ENCODE peak calls at places on chromosomes 12 and 14, in seven cellular contexts. K is HCT116, D is WTC11, Z is A549, S is SK-N-SH, B is HepG2, N is K562. F is an unnamed sample.
A peak's percentile ranks its signal among the peaks of the same experiment; 100 is the strongest.

GRCh38 chr12:120761581-120761980 is 36.0 kb downstream of the ACADS start:
- DNase-seq in D (no peak), S (no peak), N (no peak), K (no peak), Z (no peak), B (no peak), F (no peak)

GRCh38 chr14:95498622-95499353 is 17.7 kb downstream of the SYNE3 start:
- DNase-seq in K (no peak), N (no peak), Z (no peak), D (no peak), B (no peak), S (peak; percentile 41), F (no peak)

GRCh38 chr12:124694250-124694649 is 126.8 kb upstream of the NCOR2 start:
- DNase-seq in B (no peak), S (no peak), N (no peak), Z (no peak), K (no peak), D (no peak), F (peak; percentile 85)

GRCh38 chr14:51081209-51081608 is 13.7 kb downstream of the TRIM9 start:
- DNase-seq in B (no peak), K (no peak), N (no peak), D (no peak), Z (no peak), S (no peak), F (no peak)

GRCh38 chr12:130126023-130126432 is 36.2 kb upstream of the FZD10 start:
- DNase-seq in Z (peak; percentile 33), S (no peak), N (peak; percentile 13), B (no peak), D (no peak), K (no peak), F (no peak)

GRCh38 chr12:6553051-6553868 is 2.6 kb downstream of the IFFO1 start:
- DNase-seq in S (no peak), N (no peak), B (no peak), K (no peak), Z (no peak), D (no peak), F (peak; percentile 24)

GRCh38 chr12:68334136-68334535 is 2.0 kb upstream of the MDM1 start:
- DNase-seq in Z (no peak), K (no peak), N (no peak), B (no peak), S (peak; percentile 19), D (no peak), F (peak; percentile 70)

GRCh38 chr12:104006929-104007328 is 41.3 kb downstream of the TDG start:
- DNase-seq in K (no peak), S (no peak), D (no peak), N (no peak), B (no peak), Z (peak; percentile 44), F (no peak)

GRCh38 chr12:58765653-58766554 is 154.4 kb downstream of the LRIG3 start:
- DNase-seq in Z (no peak), D (no peak), S (no peak), K (no peak), B (peak; percentile 96), N (no peak), F (no peak)

GRCh38 chr14:91163316-91163715 is 49.4 kb downstream of the DGLUCY start:
- DNase-seq in S (no peak), N (no peak), K (no peak), D (no peak), B (no peak), Z (no peak), F (no peak)

GRCh38 chr14:81464253-81465001 is 64.3 kb upstream of the STON2 start:
- DNase-seq in K (peak; percentile 40), N (peak; percentile 41), Z (peak; percentile 60), D (peak; percentile 42), B (peak; percentile 53), S (peak; percentile 66), F (peak; percentile 60)

GRCh38 chr14:70366890-70367289 is 7.4 kb upstream of the COX16 start:
- DNase-seq in Z (no peak), D (no peak), S (no peak), N (no peak), K (no peak), B (no peak), F (no peak)

GRCh38 chr12:130829391-130830245 is 9.4 kb downstream of the STX2 start:
- DNase-seq in D (no peak), B (no peak), Z (no peak), N (no peak), K (no peak), S (peak; percentile 49), F (no peak)

GRCh38 chr12:125143491-125143890 is 78.3 kb downstream of the AACS start:
- DNase-seq in S (peak; percentile 49), N (no peak), D (no peak), Z (no peak), B (no peak), K (no peak), F (no peak)

GRCh38 chr14:20608383-20609095 is 17.4 kb upstream of the RNASE12 start:
- DNase-seq in D (no peak), Z (no peak), S (no peak), N (no peak), K (no peak), B (no peak), F (no peak)

GRCh38 chr14:102986810-102987579 is 64.5 kb downstream of the AMN start:
- DNase-seq in S (no peak), K (no peak), N (no peak), Z (no peak), B (peak; percentile 6), D (no peak), F (no peak)

GRCh38 chr14:52840916-52841315 is 49.5 kb upstream of the GNPNAT1 start:
- DNase-seq in K (no peak), D (no peak), Z (peak; percentile 33), B (no peak), S (no peak), N (no peak), F (peak; percentile 7)

GRCh38 chr12:98788396-98788795 is 143.3 kb downstream of the APAF1 start:
- DNase-seq in K (no peak), S (no peak), D (no peak), Z (no peak), B (no peak), N (no peak), F (no peak)

GRCh38 chr14:87467578-87467977 is 525.4 kb downstream of the GALC start:
- DNase-seq in B (no peak), D (no peak), K (no peak), S (no peak), N (no peak), Z (no peak), F (no peak)

GRCh38 chr12:24937553-24938244 is 11.2 kb downstream of the BCAT1 start:
- DNase-seq in K (no peak), S (no peak), Z (no peak), B (no peak), N (no peak), D (no peak), F (no peak)

GRCh38 chr14:99576304-99576703 is 27.7 kb downstream of the CCDC85C start:
- DNase-seq in B (no peak), Z (no peak), S (no peak), K (no peak), D (no peak), N (no peak), F (no peak)

GRCh38 chr14:49849213-49849847 is 3.3 kb downstream of the NEMF start:
- DNase-seq in N (no peak), Z (no peak), K (no peak), S (no peak), D (no peak), B (no peak), F (no peak)

GRCh38 chr14:72906879-72907278 is 13.0 kb upstream of the DPF3 start:
- DNase-seq in D (no peak), Z (no peak), K (no peak), S (no peak), B (no peak), N (no peak), F (no peak)

DNA sequence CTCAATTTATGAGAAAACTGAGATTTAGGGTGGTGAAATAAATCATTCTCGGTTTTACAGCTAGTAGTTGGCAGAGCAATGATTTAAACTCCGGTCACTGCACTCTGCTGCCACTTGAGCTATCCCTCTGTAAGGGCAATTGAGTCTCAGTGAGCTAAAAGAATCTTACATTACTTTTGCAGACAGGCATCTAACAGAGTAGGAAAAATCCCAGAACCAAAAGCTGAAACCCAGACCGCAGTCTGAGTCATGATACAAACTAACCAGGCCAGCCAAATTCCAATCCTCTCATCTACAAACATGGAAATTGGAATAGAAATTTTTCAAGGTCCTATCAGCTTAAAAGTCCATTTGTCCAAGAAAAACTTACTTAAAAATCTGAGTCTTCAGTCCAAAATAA is 73.7 kb downstream of the ANKS1B start:
- DNase-seq in N (no peak), Z (peak; percentile 50), B (peak; percentile 5), K (no peak), D (no peak), S (no peak), F (no peak)
- TF ChIP-seq MAX in N (no peak), Z (no peak), B (no peak), K (no peak), D (no peak), S (no peak), F (no peak)

GRCh38 chr14:26982071-26982470 is 384.2 kb upstream of the NOVA1 start:
- DNase-seq in B (no peak), Z (no peak), K (no peak), S (no peak), D (no peak), N (no peak), F (no peak)

GRCh38 chr14:26987734-26988363 is 390.0 kb upstream of the NOVA1 start:
- DNase-seq in N (no peak), B (no peak), S (no peak), D (no peak), K (no peak), Z (no peak), F (no peak)

GRCh38 chr14:26984318-26985177 is 386.7 kb upstream of the NOVA1 start:
- DNase-seq in B (peak; percentile 64), N (peak; percentile 10), D (peak; percentile 70), S (peak; percentile 11), K (peak; percentile 4), Z (no peak), F (peak; percentile 57)
- TF ChIP-seq MAX in B (no peak), N (no peak), D (no peak), S (no peak), K (no peak), Z (no peak), F (no peak)

DNA sequence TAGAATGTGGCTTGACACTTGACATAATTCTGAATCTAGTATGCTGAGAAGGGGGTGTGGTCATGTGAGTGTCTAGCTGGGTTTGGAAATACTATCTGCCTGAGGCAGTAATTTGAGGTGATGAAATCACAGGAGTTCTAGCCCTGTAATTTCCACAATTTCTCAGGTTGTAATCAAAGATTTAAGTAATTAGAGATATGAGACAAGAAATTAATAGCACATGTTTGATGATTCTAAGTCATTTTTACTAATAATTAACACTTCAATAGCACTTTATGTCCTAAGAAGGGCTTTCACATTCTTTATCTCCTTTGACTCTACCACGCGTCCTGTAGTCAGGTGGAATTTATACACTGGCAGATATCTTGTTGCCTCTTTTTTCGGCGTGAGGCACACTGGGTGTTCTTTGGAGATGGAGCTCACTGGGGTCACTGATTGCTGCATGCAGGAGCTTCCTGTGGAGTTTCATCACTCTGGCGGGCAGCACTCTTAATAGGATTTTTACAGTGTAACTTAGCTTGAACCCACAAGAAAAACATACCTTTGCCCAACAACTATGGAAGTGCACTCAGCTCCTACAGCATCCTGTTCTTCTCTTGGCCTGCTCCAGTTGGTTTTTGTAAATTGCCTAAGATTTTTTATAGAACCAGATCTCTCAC is 3.3 kb upstream of the AMIGO2 start:
- DNase-seq in Z (no peak), B (no peak), K (no peak), N (no peak), D (no peak), S (no peak), F (peak; percentile 50)
- TF ChIP-seq MAX in Z (peak; percentile 78), B (no peak), K (no peak), N (no peak), D (no peak), S (no peak), F (no peak)

GRCh38 chr12:50102186-50102585 is 1.6 kb upstream of the GPD1 start:
- DNase-seq in B (no peak), Z (no peak), D (no peak), S (no peak), K (no peak), N (no peak), F (no peak)
- TF ChIP-seq MAX in B (no peak), Z (no peak), D (no peak), S (no peak), K (no peak), N (no peak), F (no peak)

F was measured in NB4.